ENCODE peak calls at places on chromosome 17, in six cellular contexts. E is HCT116, A is A549, P is IMR-90, O is GM12878, H is HepG2. W is an unnamed sample.

GRCh38 chr17:2084766-2085647 is 30.1 kb downstream of the HIC1 start:
- DNase-seq in E (no peak), A (no peak), P (peak), O (no peak), H (peak), W (peak)

GRCh38 chr17:74417178-74418045 is 14.5 kb upstream of the GPRC5C start:
- DNase-seq in E (peak), A (peak), P (no peak), O (peak), H (peak), W (no peak)

GRCh38 chr17:58335061-58335731 is 6.6 kb upstream of the TSPOAP1 start:
- DNase-seq in E (no peak), A (no peak), P (no peak), O (no peak), H (no peak), W (no peak)

GRCh38 chr17:73427198-73427597 is 115.4 kb upstream of the CDC42EP4 start:
- DNase-seq in E (no peak), A (no peak), P (no peak), O (no peak), H (peak), W (no peak)

GRCh38 chr17:5237541-5238016 is 2.9 kb upstream of the SCIMP start:
- DNase-seq in E (peak), A (peak), P (peak), O (peak), H (peak), W (peak)

GRCh38 chr17:70208825-70209555 is 39.7 kb downstream of the KCNJ2 start:
- DNase-seq in E (no peak), A (no peak), P (no peak), O (peak), H (no peak), W (no peak)

GRCh38 chr17:13253746-13254410 is 236.1 kb upstream of the ELAC2 start:
- DNase-seq in E (no peak), A (no peak), P (no peak), O (no peak), H (no peak), W (no peak)

GRCh38 chr17:50102164-50102991 is 7.2 kb downstream of the PDK2 start:
- DNase-seq in E (no peak), A (no peak), P (no peak), O (no peak), H (peak), W (peak)

GRCh38 chr17:50274142-50274944 is at the start of gene TMEM92:
- DNase-seq in E (peak), A (peak), P (no peak), O (no peak), H (no peak), W (peak)

GRCh38 chr17:69677130-69677529 is 262.6 kb downstream of the MAP2K6 start:
- DNase-seq in E (no peak), A (no peak), P (no peak), O (no peak), H (no peak), W (no peak)

GRCh38 chr17:39950871-39951348 is 11.9 kb upstream of the GSDMA start:
- DNase-seq in E (no peak), A (no peak), P (no peak), O (no peak), H (no peak), W (no peak)

GRCh38 chr17:73027130-73027741 is 65.3 kb downstream of the SLC39A11 start:
- DNase-seq in E (no peak), A (no peak), P (peak), O (no peak), H (no peak), W (no peak)

GRCh38 chr17:82740906-82741759 is 5.7 kb downstream of the FN3K start:
- DNase-seq in E (no peak), A (no peak), P (no peak), O (no peak), H (peak), W (no peak)

GRCh38 chr17:40320771-40321501 is 12.0 kb downstream of the RARA start:
- DNase-seq in E (no peak), A (no peak), P (no peak), O (no peak), H (no peak), W (no peak)

DNA sequence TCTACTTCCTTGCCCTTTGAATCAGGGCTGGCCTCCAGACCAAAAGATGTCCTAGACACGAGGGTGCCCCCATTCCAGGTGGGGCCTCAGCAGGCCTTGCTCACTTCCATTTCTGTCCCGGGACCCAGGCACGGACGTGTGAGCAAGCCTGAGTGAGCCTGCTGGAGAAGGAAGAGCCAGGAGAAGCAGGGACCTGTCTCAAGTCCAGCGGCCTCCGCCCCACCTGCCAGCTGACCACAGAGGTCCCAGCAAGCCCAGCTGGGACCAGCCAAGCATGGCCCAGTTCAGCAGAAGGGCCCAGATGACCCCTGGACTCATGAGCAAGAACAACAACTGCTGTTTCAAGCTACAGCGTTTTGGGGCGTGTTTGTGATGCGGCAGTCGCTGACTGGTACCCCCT is 24.7 kb downstream of the RBFOX3 start:
- DNase-seq in E (no peak), A (no peak), P (no peak), O (no peak), H (no peak), W (no peak)
- TF ChIP-seq RAD21 in E (no peak), A (no peak), P (no peak), O (no peak), H (no peak), W (no peak)

GRCh38 chr17:8124350-8125195 is 667 bp upstream of the HES7 start:
- DNase-seq in E (no peak), A (no peak), P (peak), O (no peak), H (no peak), W (no peak)
- TF ChIP-seq RAD21 in E (no peak), A (no peak), P (no peak), O (no peak), H (no peak), W (no peak)

GRCh38 chr17:3944485-3945388 is 19.5 kb downstream of the ATP2A3 start:
- DNase-seq in E (peak), A (no peak), P (peak), O (no peak), H (no peak), W (peak)
- TF ChIP-seq RAD21 in E (no peak), A (no peak), P (no peak), O (no peak), H (no peak), W (no peak)

GRCh38 chr17:38707678-38708351 is 2.7 kb downstream of the MLLT6 start:
- DNase-seq in E (no peak), A (no peak), P (no peak), O (no peak), H (no peak), W (no peak)
- TF ChIP-seq RAD21 in E (no peak), A (no peak), P (no peak), O (no peak), H (no peak), W (no peak)

W was measured in SK-N-SH.